ENCODE peak calls at places on chromosomes 7 and 10, in four cellular contexts. U is adipocyte, I is immature natural killer cell, X is iPS-NIHi11. P is an unnamed sample.

GRCh38 chr7:17580141-17580540 is 281.7 kb downstream of the AHR start:
- DNase-seq in U (peak), I (no peak), X (no peak), P (peak)

GRCh38 chr7:47570649-47571050 is 11.3 kb downstream of the TNS3 start:
- DNase-seq in U (peak), I (no peak), X (no peak), P (peak)

GRCh38 chr7:22576941-22577927 is 77.2 kb upstream of the STEAP1B start:
- DNase-seq in U (peak), I (no peak), X (peak), P (peak)

GRCh38 chr10:106450966-106451365 is 713.5 kb downstream of the SORCS1 start:
- DNase-seq in U (peak), I (no peak), X (no peak), P (no peak)

GRCh38 chr7:155293721-155294642 is 3.7 kb upstream of the INSIG1 start:
- DNase-seq in U (no peak), I (no peak), X (no peak), P (no peak)

GRCh38 chr7:94064541-94065191 is 60.5 kb upstream of the BET1 start:
- DNase-seq in U (no peak), I (peak), X (no peak), P (no peak)

GRCh38 chr7:22781230-22781711 is 41.4 kb downstream of the TOMM7 start:
- DNase-seq in U (peak), I (no peak), X (no peak), P (peak)

GRCh38 chr7:45589061-45589460 is 14.9 kb downstream of the ADCY1 start:
- DNase-seq in U (no peak), I (no peak), X (no peak), P (no peak)

GRCh38 chr10:118106426-118106825 is 59.7 kb upstream of the RAB11FIP2 start:
- DNase-seq in U (peak), I (no peak), X (peak), P (peak)

GRCh38 chr10:22774102-22774501 is 59.7 kb upstream of the PIP4K2A start:
- DNase-seq in U (no peak), I (no peak), X (no peak), P (no peak)

GRCh38 chr10:91610444-91610843 is 22.4 kb downstream of the PPP1R3C start:
- DNase-seq in U (no peak), I (no peak), X (no peak), P (no peak)

GRCh38 chr10:79437111-79437814 is 8.2 kb downstream of the ZCCHC24 start:
- DNase-seq in U (no peak), I (no peak), X (no peak), P (no peak)

GRCh38 chr7:104839842-104840241 is 174.2 kb upstream of the KMT2E start:
- DNase-seq in U (no peak), I (no peak), X (no peak), P (no peak)

GRCh38 chr10:101337836-101338235 is 16.1 kb upstream of the BTRC start:
- DNase-seq in U (no peak), I (no peak), X (no peak), P (no peak)

GRCh38 chr7:24075426-24075810 is 208.6 kb upstream of the NPY start:
- DNase-seq in U (no peak), I (no peak), X (no peak), P (no peak)

GRCh38 chr7:44891372-44891771 is 6.0 kb upstream of the PURB start:
- DNase-seq in U (no peak), I (peak), X (no peak), P (no peak)

GRCh38 chr7:134845461-134845860 is 66.0 kb downstream of the CALD1 start:
- DNase-seq in U (no peak), I (no peak), X (peak), P (no peak)

GRCh38 chr7:93889261-93889660 is 1.3 kb downstream of the TFPI2 start:
- DNase-seq in U (peak), I (no peak), X (no peak), P (peak)

GRCh38 chr7:128827248-128827958 is 2.8 kb upstream of the FLNC start:
- DNase-seq in U (peak), I (no peak), X (no peak), P (peak)

GRCh38 chr10:116538461-116538860 is 7.3 kb upstream of the PNLIP start:
- DNase-seq in U (peak), I (no peak), X (no peak), P (no peak)